ENCODE peak calls at places on chromosomes 1 and 21, in ten cellular contexts. I, Z, A, R, X, G, M, P, Y and T are unnamed samples.
A peak's percentile ranks its signal among the peaks of the same experiment; 100 is the strongest.

GRCh38 chr1:201072149-201072548 is 40.1 kb downstream of the CACNA1S start:
- DNase-seq in I (no peak), Z (no peak), A (no peak), R (no peak), X (no peak), G (no peak), M (no peak), P (no peak), Y (no peak), T (no peak)

GRCh38 chr1:238318294-238318908 is 427.7 kb upstream of the ZP4 start:
- DNase-seq in I (no peak), Z (no peak), A (no peak), R (no peak), X (no peak), G (no peak), M (no peak), P (no peak), Y (no peak), T (no peak)

GRCh38 chr1:100972185-100972584 is 53.4 kb downstream of the DPH5 start:
- DNase-seq in I (no peak), Z (no peak), A (no peak), R (no peak), X (no peak), G (no peak), M (no peak), P (no peak), Y (no peak), T (no peak)

GRCh38 chr1:203099121-203099520 is 13.3 kb upstream of the MYOG start:
- DNase-seq in I (no peak), Z (no peak), A (peak; percentile 23), R (no peak), X (no peak), G (no peak), M (no peak), P (no peak), Y (no peak), T (no peak)

GRCh38 chr1:202014915-202015676 is 4.7 kb downstream of the ELF3 start:
- DNase-seq in I (no peak), Z (no peak), A (no peak), R (peak; percentile 52), X (no peak), G (no peak), M (no peak), P (no peak), Y (no peak), T (no peak)

GRCh38 chr1:240801445-240801844 is 189.5 kb upstream of the GREM2 start:
- DNase-seq in I (no peak), Z (no peak), A (no peak), R (no peak), X (no peak), G (no peak), M (no peak), P (no peak), Y (no peak), T (no peak)

GRCh38 chr1:145999321-146000024 is 3.1 kb upstream of the TXNIP start:
- DNase-seq in I (no peak), Z (no peak), A (no peak), R (no peak), X (no peak), G (no peak), M (peak; percentile 44), P (no peak), Y (no peak), T (no peak)

GRCh38 chr21:17416139-17416538 is 96.7 kb upstream of the CXADR start:
- DNase-seq in I (no peak), Z (no peak), A (no peak), R (no peak), X (no peak), G (peak; percentile 9), M (no peak), P (no peak), Y (no peak), T (no peak)

GRCh38 chr21:35932232-35932911 is 128.0 kb downstream of the SETD4 start:
- DNase-seq in I (no peak), Z (no peak), A (peak; percentile 77), R (no peak), X (no peak), G (peak; percentile 91), M (no peak), P (peak; percentile 37), Y (peak; percentile 61), T (peak; percentile 89)

GRCh38 chr1:228288536-228289238 is 80.8 kb downstream of the OBSCN start:
- DNase-seq in I (no peak), Z (no peak), A (no peak), R (no peak), X (no peak), G (no peak), M (no peak), P (no peak), Y (peak; percentile 9), T (no peak)

GRCh38 chr1:244325056-244325764 is 126.5 kb downstream of the ADSS2 start:
- DNase-seq in I (no peak), Z (no peak), A (no peak), R (no peak), X (no peak), G (no peak), M (no peak), P (no peak), Y (no peak), T (peak; percentile 66)

GRCh38 chr1:11957891-11958290 is 22.4 kb upstream of the MFN2 start:
- DNase-seq in I (no peak), Z (no peak), A (no peak), R (no peak), X (no peak), G (no peak), M (no peak), P (no peak), Y (no peak), T (no peak)

GRCh38 chr1:64962447-64962846 is 3.9 kb downstream of the JAK1 start:
- DNase-seq in I (no peak), Z (no peak), A (no peak), R (no peak), X (no peak), G (no peak), M (no peak), P (peak; percentile 33), Y (no peak), T (no peak)

GRCh38 chr1:44544960-44545359 is 129.3 kb downstream of the TMEM53 start:
- DNase-seq in I (no peak), Z (no peak), A (no peak), R (no peak), X (no peak), G (no peak), M (peak; percentile 48), P (no peak), Y (no peak), T (no peak)

GRCh38 chr21:15682977-15683376 is 46.8 kb upstream of the USP25 start:
- DNase-seq in I (no peak), Z (no peak), A (no peak), R (no peak), X (no peak), G (peak; percentile 35), M (no peak), P (no peak), Y (no peak), T (peak; percentile 47)

GRCh38 chr21:19523731-19524130 is 1120.1 kb upstream of the TMPRSS15 start:
- DNase-seq in I (no peak), Z (no peak), A (no peak), R (no peak), X (no peak), G (peak; percentile 7), M (no peak), P (no peak), Y (no peak), T (no peak)

GRCh38 chr1:25065246-25066238 is 135.5 kb upstream of the RUNX3 start:
- DNase-seq in I (no peak), Z (no peak), A (no peak), R (no peak), X (no peak), G (peak; percentile 32), M (no peak), P (no peak), Y (no peak), T (peak; percentile 41)

GRCh38 chr1:44249543-44249942 is 36.3 kb downstream of the DMAP1 start:
- DNase-seq in I (no peak), Z (no peak), A (peak; percentile 73), R (no peak), X (no peak), G (peak; percentile 4), M (peak; percentile 62), P (no peak), Y (no peak), T (no peak)

GRCh38 chr1:41578712-41579335 is 94.3 kb upstream of the EDN2 start:
- DNase-seq in I (no peak), Z (no peak), A (peak; percentile 44), R (peak; percentile 11), X (no peak), G (peak; percentile 22), M (peak; percentile 65), P (no peak), Y (no peak), T (peak; percentile 5)
- TF ChIP-seq CTCF in I (peak; percentile 53), Z (peak; percentile 41), A (peak; percentile 64), R (peak; percentile 40), X (peak; percentile 65), G (peak; percentile 61), M (peak; percentile 79), P (peak; percentile 41), Y (peak; percentile 57), T (peak; percentile 26)

GRCh38 chr1:172401907-172402306 is 18.6 kb upstream of the C1orf105 start:
- DNase-seq in I (no peak), Z (no peak), A (no peak), R (no peak), X (no peak), G (no peak), M (peak; percentile 67), P (no peak), Y (no peak), T (no peak)
- TF ChIP-seq CTCF in I (peak; percentile 6), Z (peak; percentile 26), A (peak; percentile 21), R (no peak), X (peak; percentile 45), G (peak; percentile 22), M (peak; percentile 79), P (peak; percentile 31), Y (no peak), T (no peak)

DNA sequence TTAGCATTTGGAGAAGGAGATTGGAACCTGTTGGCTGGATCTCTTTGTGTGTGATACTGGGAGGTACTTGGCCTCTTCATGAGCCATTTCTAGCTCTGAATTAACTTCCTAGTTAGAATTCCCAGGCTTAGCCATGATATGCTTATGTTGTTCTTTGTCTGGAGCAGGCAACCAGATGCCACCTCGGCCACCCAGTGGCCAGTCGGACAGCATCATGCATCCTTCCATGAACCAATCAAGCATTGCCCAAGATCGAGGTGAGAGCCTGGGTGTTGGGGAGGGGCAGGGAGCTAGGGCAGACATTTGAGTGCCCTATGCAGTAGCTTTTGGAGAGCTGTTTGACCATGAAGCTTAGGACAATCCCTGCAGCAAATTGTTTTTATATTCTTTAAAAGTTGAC is 26.5 kb upstream of the PIGV start:
- DNase-seq in I (no peak), Z (peak; percentile 19), A (no peak), R (no peak), X (no peak), G (no peak), M (no peak), P (no peak), Y (no peak), T (no peak)
- TF ChIP-seq CTCF in I (no peak), Z (no peak), A (no peak), R (no peak), X (peak; percentile 34), G (no peak), M (peak; percentile 47), P (no peak), Y (no peak), T (no peak)

DNA sequence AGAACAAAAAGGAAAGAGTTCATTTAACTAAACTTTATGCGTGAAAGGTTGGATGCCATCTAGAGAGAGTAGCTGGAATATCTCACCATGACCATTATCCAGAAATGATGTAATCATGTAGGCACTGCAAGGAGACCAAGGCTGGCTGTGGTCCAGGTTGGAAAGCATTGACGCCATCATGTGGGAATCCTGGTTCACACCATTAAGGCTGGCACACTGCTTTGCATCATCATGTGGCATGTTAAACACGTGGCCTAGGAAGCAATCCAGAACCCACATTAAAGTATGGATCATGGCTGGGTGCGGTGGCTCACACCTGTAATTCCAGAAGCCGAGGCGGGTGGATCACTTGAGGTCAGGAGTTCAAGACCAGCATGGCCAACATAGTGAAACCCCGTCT is 4.3 kb downstream of the ADAMTS1 start:
- DNase-seq in I (no peak), Z (no peak), A (peak; percentile 81), R (peak; percentile 17), X (no peak), G (peak; percentile 80), M (no peak), P (no peak), Y (peak; percentile 72), T (no peak)
- TF ChIP-seq CTCF in I (no peak), Z (no peak), A (no peak), R (no peak), X (no peak), G (no peak), M (no peak), P (no peak), Y (peak; percentile 20), T (no peak)